ENCODE peak calls at places on chromosome 3, in five cellular contexts. Z is DND-41, U is ovary, J is HFF-Myc, Y is heart left ventricle. H is an unnamed sample.

GRCh38 chr3:169966951-169967915 is 626 bp downstream of the SEC62 start:
- DNase-seq in J (peak; percentile 2), Z (peak; percentile 46), U (peak; percentile 35), Y (peak; percentile 72), H (peak; percentile 85)

GRCh38 chr3:170200992-170201391 is 19.5 kb upstream of the PHC3 start:
- DNase-seq in Y (no peak), U (no peak), J (no peak), Z (no peak), H (no peak)

GRCh38 chr3:20539666-20540460 is 353.9 kb upstream of the SGO1 start:
- DNase-seq in J (no peak), U (no peak), Z (no peak), Y (no peak), H (no peak)

GRCh38 chr3:136624894-136625815 is 127.0 kb downstream of the STAG1 start:
- DNase-seq in Y (no peak), U (no peak), J (no peak), Z (no peak), H (no peak)

GRCh38 chr3:32082727-32083126 is 23.7 kb upstream of the GPD1L start:
- DNase-seq in Z (no peak), J (no peak), Y (no peak), U (no peak), H (no peak)

GRCh38 chr3:184237211-184237610 is 7.8 kb downstream of the VWA5B2 start:
- DNase-seq in Z (no peak), Y (no peak), J (no peak), U (no peak), H (no peak)

GRCh38 chr3:11212784-11213183 is 58.5 kb downstream of the HRH1 start:
- DNase-seq in U (no peak), Z (no peak), Y (no peak), J (no peak), H (no peak)

GRCh38 chr3:187238239-187238638 is 41.0 kb downstream of the RTP1 start:
- DNase-seq in J (no peak), U (no peak), Y (no peak), Z (no peak), H (no peak)

GRCh38 chr3:146470424-146470990 is 1.1 kb upstream of the PLSCR2 start:
- DNase-seq in Y (no peak), U (no peak), Z (no peak), J (no peak), H (no peak)

GRCh38 chr3:72907851-72908620 is 20.2 kb downstream of the GXYLT2 start:
- DNase-seq in J (no peak), U (no peak), Z (no peak), Y (peak; percentile 66), H (no peak)

GRCh38 chr3:171183042-171183441 is 156.5 kb upstream of the SLC2A2 start:
- DNase-seq in U (no peak), Y (no peak), Z (no peak), J (no peak), H (no peak)

GRCh38 chr3:171155122-171155700 is 128.7 kb upstream of the SLC2A2 start:
- DNase-seq in Y (no peak), Z (no peak), J (no peak), U (no peak), H (no peak)

GRCh38 chr3:15295506-15295905 is 36.9 kb downstream of the SH3BP5 start:
- DNase-seq in J (peak; percentile 67), U (no peak), Y (no peak), Z (no peak), H (no peak)

GRCh38 chr3:66904816-66905543 is 93.1 kb upstream of the KBTBD8 start:
- DNase-seq in Y (no peak), Z (no peak), U (no peak), J (peak; percentile 2), H (no peak)

GRCh38 chr3:63349583-63350177 is 71.6 kb downstream of the SYNPR start:
- DNase-seq in Z (peak; percentile 55), J (peak; percentile 35), U (peak; percentile 15), Y (no peak), H (no peak)

GRCh38 chr3:180142041-180142440 is 105.3 kb upstream of the PEX5L start:
- DNase-seq in U (no peak), Y (no peak), J (no peak), Z (no peak), H (no peak)

GRCh38 chr3:60979861-60980739 is 271.2 kb downstream of the FHIT start:
- DNase-seq in U (no peak), Z (no peak), J (no peak), Y (no peak), H (no peak)

GRCh38 chr3:54086639-54087405 is 35.5 kb upstream of the CACNA2D3 start:
- DNase-seq in U (no peak), J (no peak), Y (no peak), Z (no peak), H (no peak)

GRCh38 chr3:129633751-129634481 is 27.4 kb upstream of the PLXND1 start:
- DNase-seq in Y (no peak), J (no peak), U (no peak), Z (peak; percentile 45), H (no peak)

GRCh38 chr3:65669163-65669875 is 369.4 kb downstream of the MAGI1 start:
- DNase-seq in Y (no peak), Z (no peak), J (no peak), U (no peak), H (no peak)

GRCh38 chr3:189237516-189237915 is 65.7 kb downstream of the TPRG1 start:
- DNase-seq in J (no peak), Z (no peak), U (no peak), Y (no peak), H (no peak)

GRCh38 chr3:105356988-105357387 is 9.7 kb upstream of the ALCAM start:
- DNase-seq in Y (no peak), J (no peak), U (no peak), Z (no peak), H (no peak)

GRCh38 chr3:101195951-101196713 is 124.2 kb downstream of the IMPG2 start:
- DNase-seq in Z (no peak), U (no peak), J (no peak), Y (no peak), H (no peak)

GRCh38 chr3:150868282-150868681 is 37.0 kb downstream of the MINDY4B start:
- DNase-seq in J (no peak), Y (no peak), Z (no peak), U (peak; percentile 45), H (no peak)

GRCh38 chr3:63673111-63673510 is 20.6 kb downstream of the SNTN start:
- DNase-seq in J (no peak), Z (no peak), Y (no peak), U (no peak), H (no peak)

GRCh38 chr3:120468635-120469295 is 18.0 kb upstream of the FSTL1 start:
- DNase-seq in Y (no peak), U (no peak), J (no peak), Z (no peak), H (no peak)

GRCh38 chr3:187798531-187799520 is 53.6 kb upstream of the BCL6 start:
- DNase-seq in J (no peak), U (no peak), Y (no peak), Z (peak; percentile 19), H (no peak)

GRCh38 chr3:46586738-46587246 is 20.7 kb upstream of the LRRC2 start:
- DNase-seq in Y (no peak), U (no peak), J (no peak), Z (peak; percentile 25), H (peak; percentile 13)

GRCh38 chr3:188220097-188220788 is 66.3 kb downstream of the LPP start:
- DNase-seq in Y (no peak), Z (no peak), U (no peak), J (no peak), H (no peak)

GRCh38 chr3:156865732-156866131 is 39.6 kb downstream of the LEKR1 start:
- DNase-seq in Z (no peak), Y (no peak), J (no peak), U (no peak), H (no peak)
- TF ChIP-seq CTCF in Z (no peak), Y (no peak), J (no peak), U (no peak), H (peak; percentile 39)

DNA sequence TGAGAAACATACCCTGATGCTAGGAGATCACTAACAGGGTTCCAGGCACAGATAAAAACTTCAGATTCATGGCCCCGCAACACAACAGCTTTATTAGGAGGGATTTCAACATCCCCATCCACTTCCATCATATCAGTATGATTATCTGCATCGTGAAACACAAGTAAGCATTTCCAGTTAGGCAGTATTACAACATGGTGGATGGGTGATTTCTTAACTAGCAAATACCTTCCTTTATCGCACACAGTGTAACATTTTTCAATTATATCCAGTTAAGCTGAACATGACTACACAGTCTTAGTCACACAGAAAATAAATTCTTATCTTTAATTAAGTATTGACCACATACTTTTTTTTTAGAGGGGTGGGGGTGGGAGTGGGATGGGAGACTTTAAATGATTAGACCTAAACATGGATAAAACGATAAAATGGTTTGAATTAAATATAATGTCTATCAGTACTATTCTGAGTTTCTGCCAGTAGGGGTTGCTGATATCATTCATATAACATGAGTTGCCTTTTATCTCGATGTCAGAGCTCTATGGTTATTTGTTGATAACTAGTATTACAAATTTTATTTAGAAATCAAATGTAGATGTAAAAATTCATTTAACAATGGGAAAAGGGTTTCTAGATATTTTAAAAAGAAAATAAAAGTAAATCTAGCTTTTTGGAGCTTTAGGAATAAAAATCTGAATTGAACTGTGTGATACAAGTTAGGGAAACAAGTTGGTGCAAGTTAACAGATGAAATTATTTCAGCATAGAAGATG is 146.6 kb downstream of the TBL1XR1 start:
- DNase-seq in Y (no peak), U (no peak), J (no peak), Z (no peak), H (no peak)
- TF ChIP-seq CTCF in Y (peak; percentile 64), U (peak; percentile 46), J (peak; percentile 25), Z (peak; percentile 59), H (peak; percentile 61)

DNA sequence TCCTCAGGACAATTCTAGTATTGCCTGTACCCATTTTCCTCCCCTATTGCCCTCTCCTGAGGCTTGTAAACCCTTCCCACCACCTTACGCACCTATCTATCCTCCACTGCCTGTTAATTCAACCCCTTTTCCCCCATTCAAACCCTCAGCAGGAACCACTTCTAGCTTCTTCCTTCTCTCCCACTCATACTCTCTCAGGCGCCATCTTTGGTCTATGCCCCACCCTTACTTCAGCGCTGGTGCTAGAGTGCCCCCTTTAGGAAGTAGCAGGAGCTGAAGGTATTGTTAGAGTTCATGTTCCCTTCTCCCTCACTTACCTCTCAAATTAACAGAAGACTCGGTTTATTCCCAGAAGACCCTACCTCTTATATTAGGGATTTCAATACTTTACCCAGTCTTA is 121.8 kb upstream of the NLGN1 start:
- DNase-seq in Y (no peak), J (no peak), U (no peak), Z (peak; percentile 11), H (no peak)
- TF ChIP-seq CTCF in Y (no peak), J (no peak), U (no peak), Z (peak; percentile 49), H (no peak)

DNA sequence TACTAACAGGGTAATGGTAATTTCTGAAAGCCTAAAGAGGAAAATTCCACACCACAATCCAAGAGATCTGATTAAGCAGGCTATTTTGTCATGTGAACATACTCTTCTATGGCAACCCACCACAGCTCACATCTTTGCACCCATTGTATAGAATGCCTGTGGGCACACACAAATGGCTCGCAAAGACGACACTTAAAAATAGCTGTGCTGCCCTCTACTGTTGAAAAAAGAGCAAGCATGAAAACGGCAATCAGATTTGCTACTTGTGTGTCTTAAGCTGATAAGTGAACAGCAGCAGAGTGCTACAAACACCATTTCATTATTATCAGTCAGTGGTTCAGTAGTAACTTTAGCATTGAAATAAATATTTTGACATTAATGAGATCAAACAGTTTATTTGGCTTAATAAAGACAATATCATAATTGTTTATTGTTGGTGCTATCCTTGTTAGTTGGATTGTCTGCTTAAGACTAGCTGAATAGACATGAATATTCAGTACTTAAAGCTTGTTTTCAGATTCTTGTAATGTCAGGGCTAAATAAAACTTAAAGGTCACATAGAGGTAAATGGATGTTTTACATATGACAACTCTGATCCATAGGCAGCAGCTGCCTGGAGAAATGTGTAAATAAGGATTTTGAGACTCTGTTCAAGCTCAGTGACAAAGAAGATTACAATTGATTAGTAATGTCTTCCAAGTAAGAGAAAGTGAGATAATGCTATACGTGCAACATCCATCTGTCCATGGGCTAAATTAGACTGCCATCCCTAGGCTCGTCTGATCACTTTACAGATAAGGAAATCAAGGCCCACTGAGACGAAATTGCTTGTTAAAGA is 199.1 kb downstream of the LRRN1 start:
- DNase-seq in Z (peak; percentile 38), J (no peak), U (no peak), Y (no peak), H (no peak)
- TF ChIP-seq CTCF in Z (peak; percentile 81), J (peak; percentile 13), U (no peak), Y (peak; percentile 36), H (peak; percentile 58)

H was measured in osteocyte.